ENCODE peak calls at places on chromosomes 12 and 14, in seven cellular contexts. P is AG09309, W is MM.1S, O is foreskin fibroblast, S is uterus, Q is activated B cell treated with CpG ODN at 0.5 μM for 24 hours, C is ascending aorta. L is an unnamed sample.

GRCh38 chr12:53586745-53587144 is 39.4 kb downstream of the ATF7 start:
- DNase-seq in C (no peak), Q (no peak), W (no peak), P (no peak), S (no peak), O (no peak), L (no peak)

GRCh38 chr14:54529811-54530210 is 20.1 kb downstream of the CGRRF1 start:
- DNase-seq in W (no peak), P (peak; percentile 31), C (no peak), Q (no peak), S (no peak), O (peak; percentile 52), L (no peak)

GRCh38 chr14:39145266-39145966 is 24.7 kb downstream of the TRAPPC6B start:
- DNase-seq in P (no peak), S (no peak), W (no peak), C (no peak), Q (no peak), O (no peak), L (no peak)

GRCh38 chr12:122216445-122216844 is 9.4 kb downstream of the DIABLO start:
- DNase-seq in Q (no peak), W (no peak), P (no peak), O (no peak), S (no peak), C (no peak), L (no peak)

GRCh38 chr14:105313381-105314286 is 914 bp upstream of the PACS2 start:
- DNase-seq in Q (no peak), C (no peak), O (no peak), W (peak; percentile 22), P (no peak), S (no peak), L (no peak)

GRCh38 chr14:96001866-96002510 is 37.2 kb upstream of the C14orf132 start:
- DNase-seq in S (no peak), O (no peak), P (no peak), Q (no peak), C (no peak), W (no peak), L (no peak)

GRCh38 chr14:59183150-59183549 is 5.3 kb upstream of the DAAM1 start:
- DNase-seq in O (no peak), C (no peak), S (no peak), W (no peak), P (no peak), Q (no peak), L (no peak)

GRCh38 chr12:107238276-107238675 is 144.9 kb upstream of the CRY1 start:
- DNase-seq in S (no peak), P (no peak), Q (no peak), C (no peak), W (no peak), O (no peak), L (no peak)

GRCh38 chr12:32039917-32040575 is 66.6 kb upstream of the BICD1 start:
- DNase-seq in P (no peak), C (no peak), Q (no peak), S (no peak), O (no peak), W (no peak), L (no peak)

GRCh38 chr14:69008411-69008810 is 29.3 kb upstream of the ACTN1 start:
- DNase-seq in C (no peak), O (no peak), S (no peak), Q (no peak), P (no peak), W (no peak), L (no peak)

DNA sequence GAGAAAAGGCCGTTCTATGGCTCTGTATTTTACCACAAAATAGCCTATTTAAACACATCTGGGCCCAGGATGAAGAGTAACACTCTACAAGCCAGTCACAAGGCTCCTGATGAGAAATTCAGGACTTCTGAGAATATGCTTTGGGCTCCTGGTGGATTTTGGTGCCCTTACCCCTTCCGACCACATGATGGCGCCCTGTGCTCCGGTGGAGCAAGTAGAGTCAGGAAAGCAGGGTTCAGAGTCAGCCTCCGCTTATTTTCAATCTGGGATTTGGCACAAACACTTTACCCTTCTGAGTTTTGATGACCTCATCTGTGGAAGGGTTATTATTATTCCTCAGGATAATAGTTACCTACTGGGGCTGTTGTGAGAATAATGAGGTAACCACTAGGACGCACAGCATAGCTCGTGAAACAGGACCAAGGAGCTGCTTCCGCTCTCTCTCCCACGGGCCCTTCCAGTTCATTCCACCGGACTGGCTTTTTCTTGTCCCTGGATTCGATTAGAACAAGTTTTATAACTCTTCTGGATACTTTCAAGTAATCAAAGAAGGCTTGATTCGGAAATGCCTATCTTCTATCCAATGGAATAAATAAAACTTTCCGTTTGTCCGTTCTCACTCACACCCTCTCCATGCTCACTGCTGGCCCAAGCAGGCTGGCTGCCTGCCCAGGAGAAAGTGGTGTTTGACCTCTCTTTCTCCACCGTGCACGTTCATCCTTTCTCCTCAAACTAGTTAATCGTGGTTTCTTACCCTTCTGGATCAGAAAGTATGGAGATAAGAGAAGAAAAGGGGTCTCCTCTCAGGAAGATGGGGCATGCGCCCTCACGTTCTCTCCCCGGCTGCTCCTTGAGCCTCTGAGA is 104.6 kb downstream of the GALC start:
- DNase-seq in C (no peak), Q (no peak), S (no peak), P (no peak), W (no peak), O (no peak), L (no peak)
- TF ChIP-seq CTCF in C (no peak), Q (no peak), S (no peak), P (peak; percentile 71), W (peak; percentile 17), O (peak; percentile 38), L (no peak)

GRCh38 chr12:29653286-29653685 is 130.5 kb downstream of the TMTC1 start:
- DNase-seq in Q (no peak), S (no peak), O (no peak), W (no peak), C (no peak), P (no peak), L (no peak)
- TF ChIP-seq CTCF in Q (no peak), S (no peak), O (no peak), W (no peak), C (no peak), P (no peak), L (no peak)

GRCh38 chr14:71230897-71231296 is 323.6 kb downstream of the PCNX1 start:
- DNase-seq in O (no peak), W (no peak), Q (no peak), S (no peak), P (no peak), C (no peak), L (no peak)
- TF ChIP-seq CTCF in O (no peak), W (no peak), Q (no peak), S (no peak), P (no peak), C (no peak), L (no peak)

DNA sequence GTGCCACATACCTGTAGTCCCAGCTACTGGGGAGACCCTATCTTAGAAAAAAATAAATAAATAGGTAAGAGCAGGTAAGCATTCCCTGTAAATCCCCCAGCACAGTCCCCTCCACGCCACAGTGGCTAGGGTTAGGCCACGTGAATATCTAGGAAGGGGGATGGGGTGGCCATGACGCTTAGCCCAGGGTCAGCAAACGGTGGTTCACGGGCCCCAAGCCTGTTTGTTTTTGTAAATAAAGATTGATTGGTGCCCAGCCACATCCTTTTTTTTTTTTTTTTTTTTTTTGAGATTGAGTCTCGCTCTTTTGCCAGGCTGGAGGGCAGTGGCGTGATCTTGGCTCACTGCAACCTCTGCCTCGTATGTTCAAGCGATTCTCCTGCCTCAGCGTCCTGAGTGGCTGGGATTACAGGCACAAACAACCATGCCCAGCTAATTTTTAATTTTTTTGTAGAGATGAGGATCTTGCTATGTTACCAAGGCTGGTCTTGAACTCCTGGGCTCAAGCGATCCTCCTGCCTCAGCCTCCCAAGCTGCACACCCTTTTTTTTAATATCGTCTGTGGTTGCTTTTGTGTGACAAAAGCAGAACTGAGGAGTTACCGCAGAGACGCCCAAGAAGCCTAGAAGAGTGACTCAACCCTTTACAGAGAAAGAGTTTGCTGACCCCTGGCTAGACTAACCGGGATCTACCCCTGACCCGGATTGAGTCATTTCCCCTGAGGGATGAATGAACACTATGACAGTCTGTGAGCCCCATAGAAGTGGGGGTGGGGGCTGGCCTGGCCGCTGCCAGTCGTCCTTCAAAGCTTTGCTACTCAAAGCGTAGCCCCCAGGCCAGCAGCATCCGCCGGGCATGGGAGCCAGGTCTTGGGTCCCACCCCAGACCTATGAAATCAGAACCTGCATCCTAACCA is 113.7 kb upstream of the NCOR2 start:
- DNase-seq in W (no peak), P (peak; percentile 94), S (peak; percentile 55), O (peak; percentile 94), C (peak; percentile 31), Q (peak; percentile 26), L (no peak)
- TF ChIP-seq CTCF in W (no peak), P (peak; percentile 49), S (peak; percentile 29), O (peak; percentile 17), C (peak; percentile 31), Q (no peak), L (no peak)

L was measured in omental fat pad.